ENCODE peak calls at places on chromosomes 16 and 17, in seven cellular contexts. A, I, X, R, D, H and Y are unnamed samples.

GRCh38 chr16:28609631-28610594 is at the start of gene SULT1A1:
- DNase-seq in A (no peak), I (no peak), X (no peak), R (peak; percentile 57), D (peak; percentile 30), H (peak; percentile 90), Y (no peak)

GRCh38 chr16:54231336-54231735 is 55.3 kb downstream of the IRX3 start:
- DNase-seq in A (no peak), I (no peak), X (no peak), R (no peak), D (no peak), H (no peak), Y (no peak)

GRCh38 chr16:89598199-89598598 is 15.2 kb upstream of the DPEP1 start:
- DNase-seq in A (no peak), I (no peak), X (no peak), R (no peak), D (no peak), H (no peak), Y (no peak)

GRCh38 chr16:69535123-69536050 is 30.4 kb upstream of the NFAT5 start:
- DNase-seq in A (no peak), I (no peak), X (no peak), R (no peak), D (no peak), H (no peak), Y (peak; percentile 38)

GRCh38 chr17:67785526-67785925 is 39.8 kb upstream of the BPTF start:
- DNase-seq in A (no peak), I (no peak), X (no peak), R (no peak), D (no peak), H (no peak), Y (no peak)

GRCh38 chr17:41004397-41004796 is 4.5 kb downstream of the KRTAP3-1 start:
- DNase-seq in A (no peak), I (no peak), X (no peak), R (no peak), D (no peak), H (no peak), Y (no peak)

GRCh38 chr17:72466199-72466598 is 345.4 kb downstream of the SOX9 start:
- DNase-seq in A (no peak), I (no peak), X (no peak), R (no peak), D (no peak), H (no peak), Y (peak; percentile 77)

GRCh38 chr17:18968945-18969887 is 17.3 kb downstream of the SLC5A10 start:
- DNase-seq in A (no peak), I (no peak), X (no peak), R (no peak), D (no peak), H (no peak), Y (no peak)

GRCh38 chr17:71969500-71969899 is 151.3 kb upstream of the SOX9 start:
- DNase-seq in A (no peak), I (no peak), X (no peak), R (no peak), D (no peak), H (no peak), Y (no peak)

GRCh38 chr16:66695935-66696668 is 441 bp downstream of the CMTM4 start:
- DNase-seq in A (peak; percentile 46), I (peak; percentile 5), X (peak; percentile 17), R (peak; percentile 30), D (no peak), H (peak; percentile 77), Y (no peak)

GRCh38 chr17:73940511-73940910 is 263.0 kb upstream of the RPL38 start:
- DNase-seq in A (no peak), I (no peak), X (no peak), R (no peak), D (no peak), H (no peak), Y (no peak)

GRCh38 chr17:80511222-80512180 is 33.1 kb upstream of the RPTOR start:
- DNase-seq in A (no peak), I (no peak), X (no peak), R (no peak), D (no peak), H (no peak), Y (no peak)

GRCh38 chr16:67294927-67295326 is 15.6 kb downstream of the PLEKHG4 start:
- DNase-seq in A (no peak), I (no peak), X (no peak), R (no peak), D (no peak), H (no peak), Y (no peak)

GRCh38 chr17:78839762-78840529 is 668 bp downstream of the USP36 start:
- DNase-seq in A (peak; percentile 62), I (peak; percentile 43), X (peak; percentile 61), R (no peak), D (no peak), H (peak; percentile 68), Y (peak; percentile 72)

GRCh38 chr17:7560172-7561027 is 1.3 kb upstream of the SENP3 start:
- DNase-seq in A (peak; percentile 65), I (no peak), X (peak; percentile 49), R (peak; percentile 58), D (no peak), H (peak; percentile 80), Y (no peak)

GRCh38 chr17:27665549-27665948 is 34.6 kb downstream of the LGALS9 start:
- DNase-seq in A (no peak), I (no peak), X (no peak), R (no peak), D (no peak), H (no peak), Y (no peak)

GRCh38 chr17:50634915-50635719 is 436 bp downstream of the ABCC3 start:
- DNase-seq in A (no peak), I (no peak), X (no peak), R (no peak), D (no peak), H (no peak), Y (no peak)

GRCh38 chr17:29588561-29589411 is 662 bp downstream of the GIT1 start:
- DNase-seq in A (no peak), I (peak; percentile 19), X (peak; percentile 46), R (peak; percentile 44), D (no peak), H (peak; percentile 67), Y (peak; percentile 28)

GRCh38 chr17:79674506-79675412 is 56.0 kb upstream of the ENPP7 start:
- DNase-seq in A (no peak), I (no peak), X (no peak), R (no peak), D (no peak), H (no peak), Y (no peak)

GRCh38 chr17:80359422-80360110 is 55.4 kb upstream of the ENDOV start:
- DNase-seq in A (peak; percentile 16), I (no peak), X (no peak), R (no peak), D (no peak), H (no peak), Y (no peak)

GRCh38 chr17:20191066-20191465 is 181.9 kb downstream of the SPECC1 start:
- DNase-seq in A (no peak), I (no peak), X (no peak), R (no peak), D (no peak), H (no peak), Y (no peak)

GRCh38 chr17:30600062-30600829 is 123.0 kb downstream of the GOSR1 start:
- DNase-seq in A (peak; percentile 70), I (peak; percentile 25), X (peak; percentile 37), R (peak; percentile 86), D (peak; percentile 40), H (peak; percentile 90), Y (peak; percentile 88)

GRCh38 chr17:19332371-19333131 is 30.0 kb downstream of the B9D1 start:
- DNase-seq in A (no peak), I (no peak), X (no peak), R (no peak), D (no peak), H (no peak), Y (no peak)

GRCh38 chr17:74987909-74988711 is 678 bp downstream of the CDR2L start:
- DNase-seq in A (peak; percentile 84), I (peak; percentile 12), X (no peak), R (peak; percentile 85), D (peak; percentile 63), H (peak; percentile 84), Y (peak; percentile 86)

GRCh38 chr16:85089485-85089884 is 22.8 kb downstream of the CIBAR2 start:
- DNase-seq in A (no peak), I (no peak), X (no peak), R (no peak), D (no peak), H (no peak), Y (no peak)

GRCh38 chr17:80861892-80862291 is 129.7 kb upstream of the CHMP6 start:
- DNase-seq in A (no peak), I (no peak), X (peak; percentile 40), R (no peak), D (no peak), H (peak; percentile 28), Y (no peak)

GRCh38 chr17:44904001-44904984 is 5.0 kb upstream of the EFTUD2 start:
- DNase-seq in A (no peak), I (no peak), X (no peak), R (no peak), D (no peak), H (no peak), Y (no peak)
- H3K27ac ChIP-seq in A (no peak overlapping the region), I (no peak overlapping the region), X (no peak overlapping the region), R (no peak overlapping the region), D (no peak overlapping the region), H (no peak overlapping the region), Y (no peak overlapping the region)

DNA sequence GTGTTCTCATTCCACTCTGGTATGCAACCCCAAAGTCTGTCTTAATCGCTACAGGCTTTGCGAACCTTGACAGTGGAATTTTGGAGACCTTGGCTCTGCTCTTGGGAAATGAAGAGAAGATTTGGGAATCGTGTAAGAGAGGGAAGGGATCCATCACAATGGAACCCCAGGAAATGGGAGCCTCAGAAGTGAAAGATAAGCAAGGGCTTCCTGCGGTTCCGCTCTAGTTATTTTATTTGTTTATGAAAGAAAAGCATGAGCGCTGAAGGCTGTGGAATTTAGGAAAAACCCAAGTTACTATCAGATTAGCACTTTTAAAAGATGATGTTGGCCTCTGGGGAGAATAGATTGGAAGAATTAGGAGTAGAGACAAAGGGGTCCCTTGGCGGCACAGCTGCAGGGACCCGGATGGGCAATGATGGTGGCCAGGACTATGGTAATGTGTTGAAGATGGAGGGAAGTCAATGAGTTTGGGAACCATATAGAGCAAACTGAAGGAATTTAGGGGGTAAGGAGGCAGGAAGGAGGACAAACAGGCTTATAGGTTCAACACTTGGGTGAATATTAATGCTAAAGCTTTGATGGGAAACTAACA is 55.3 kb downstream of the HS3ST3B1 start:
- DNase-seq in A (no peak), I (no peak), X (no peak), R (no peak), D (no peak), H (no peak), Y (peak; percentile 8)
- H3K4me1 ChIP-seq in A (peaks cover 3% of the 10 kb centered on the region), I (no peaks in the 10 kb centered on the region), X (peaks cover 19% of the 10 kb centered on the region), R (no peaks in the 10 kb centered on the region), D (no peaks in the 10 kb centered on the region), H (peaks cover 9% of the 10 kb centered on the region), Y (peaks cover 7% of the 10 kb centered on the region)

DNA sequence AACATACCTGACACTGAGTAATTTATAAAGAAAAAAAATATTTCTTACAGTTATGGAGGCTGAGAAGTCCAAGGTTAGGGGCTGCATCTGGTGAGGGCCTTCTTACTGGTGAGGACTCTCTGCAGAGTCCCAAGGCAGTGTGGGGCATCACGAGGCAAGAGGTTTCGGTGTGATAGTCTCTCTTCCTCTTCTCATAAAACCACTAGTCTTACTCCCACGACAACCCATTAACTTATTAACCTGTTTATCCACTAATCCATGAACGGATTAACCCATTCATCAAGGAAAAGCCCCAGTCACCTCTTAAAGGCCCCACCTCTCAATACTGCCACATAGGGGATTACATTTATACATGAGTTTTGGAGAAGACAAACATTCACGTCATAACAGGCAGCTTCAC is 20.1 kb downstream of the CIITA start:
- DNase-seq in A (no peak), I (no peak), X (no peak), R (no peak), D (no peak), H (no peak), Y (no peak)
- H3K27ac ChIP-seq in A (no peak overlapping the region), I (no peak overlapping the region), X (no peak overlapping the region), R (peak overlapping the region; percentile 9), D (no peak overlapping the region), H (no peak overlapping the region), Y (no peak overlapping the region)

GRCh38 chr17:42561908-42562844 is at the start of gene COASY:
- DNase-seq in A (peak; percentile 97), I (peak; percentile 88), X (peak; percentile 88), R (peak; percentile 94), D (peak; percentile 91), H (peak; percentile 97), Y (peak; percentile 89)
- H3K4me1 ChIP-seq in A (peaks cover 17% of the 10 kb centered on the region), I (peaks cover 26% of the 10 kb centered on the region), X (peaks cover 36% of the 10 kb centered on the region), R (peaks cover 11% of the 10 kb centered on the region), D (peaks cover 30% of the 10 kb centered on the region), H (peaks cover 43% of the 10 kb centered on the region), Y (peaks cover 28% of the 10 kb centered on the region)